ENCODE peak calls at places on chromosomes 2 and 18, in five cellular contexts. W is D341Med, G is HCT116, K is iPS-NIHi11, A is heart left ventricle. E is an unnamed sample.

GRCh38 chr2:33354981-33355380 is 121.5 kb upstream of the RASGRP3 start:
- DNase-seq in G (no peak), W (no peak), A (no peak), K (no peak), E (no peak)

GRCh38 chr18:43422483-43422882 is 145.2 kb upstream of the SYT4 start:
- DNase-seq in G (no peak), W (peak), A (no peak), K (peak), E (no peak)

GRCh38 chr18:56982756-56983155 is 164.1 kb upstream of the BOD1L2 start:
- DNase-seq in A (no peak), K (no peak), G (no peak), W (no peak), E (no peak)

GRCh38 chr2:161681043-161681442 is 56.8 kb downstream of the SLC4A10 start:
- DNase-seq in K (no peak), W (no peak), G (peak), A (no peak), E (no peak)

GRCh38 chr2:34652636-34653035 is 1053.5 kb upstream of the FAM98A start:
- DNase-seq in A (no peak), G (no peak), W (no peak), K (peak), E (no peak)

GRCh38 chr2:215460682-215461081 is 24.8 kb upstream of the FN1 start:
- DNase-seq in A (no peak), W (no peak), K (no peak), G (no peak), E (no peak)

GRCh38 chr2:196131384-196131861 is 40.0 kb downstream of the STK17B start:
- DNase-seq in W (peak), G (peak), K (no peak), A (peak), E (no peak)

GRCh38 chr2:152585830-152586484 is 131.3 kb downstream of the PRPF40A start:
- DNase-seq in G (no peak), A (no peak), W (no peak), K (no peak), E (no peak)

GRCh38 chr2:216486708-216487107 is 11.9 kb upstream of the RPL37A start:
- DNase-seq in A (no peak), G (no peak), K (no peak), W (no peak), E (no peak)

GRCh38 chr2:112607680-112608438 is 23.4 kb downstream of the CHCHD5 start:
- DNase-seq in G (no peak), W (no peak), A (no peak), K (no peak), E (peak)

GRCh38 chr18:54357082-54357659 is 487 bp downstream of the STARD6 start:
- DNase-seq in G (no peak), A (no peak), W (no peak), K (no peak), E (no peak)

GRCh38 chr2:48482774-48483173 is 47.2 kb upstream of the STON1 start:
- DNase-seq in K (no peak), A (no peak), W (no peak), G (no peak), E (no peak)

GRCh38 chr2:237591379-237591881 is 896 bp upstream of the RAB17 start:
- DNase-seq in K (no peak), A (no peak), G (peak), W (no peak), E (no peak)

GRCh38 chr2:50196775-50197482 is 835.0 kb downstream of the NRXN1 start:
- DNase-seq in G (no peak), K (peak), A (no peak), W (no peak), E (no peak)

GRCh38 chr2:136244558-136244885 is 126.6 kb upstream of the CXCR4 start:
- DNase-seq in G (no peak), A (no peak), K (no peak), W (no peak), E (no peak)

GRCh38 chr18:65906621-65907034 is 155.8 kb downstream of the CDH7 start:
- DNase-seq in K (peak), W (no peak), G (no peak), A (no peak), E (no peak)

GRCh38 chr2:26139269-26140183 is 33.4 kb upstream of the GAREM2 start:
- DNase-seq in G (no peak), A (no peak), W (no peak), K (peak), E (peak)

GRCh38 chr2:182553483-182553882 is 126.6 kb upstream of the PDE1A start:
- DNase-seq in A (no peak), G (no peak), W (no peak), K (no peak), E (no peak)